ENCODE peak calls at places on chromosomes 13 and 19, in six cellular contexts. G is posterior cingulate gyrus; H is stomach; T is activated CD4-positive, alpha-beta T cell treated with anti-CD3 and anti-CD28 coated beads, Interleukin-2, amount 10 ng/mL, durations not matched to agents 7 days and 5 days; E is NCI-H2081; C is GDM1. J is an unnamed sample.

GRCh38 chr13:46126552-46127171 is 21.8 kb upstream of the CPB2 start:
- DNase-seq in G (peak), H (peak), T (peak), E (peak), C (peak), J (peak)

GRCh38 chr13:31045621-31046081 is 113.2 kb downstream of the TEX26 start:
- DNase-seq in G (no peak), H (peak), T (peak), E (no peak), C (peak), J (peak)

GRCh38 chr13:47085346-47085745 is 188.5 kb upstream of the HTR2A start:
- DNase-seq in G (no peak), H (no peak), T (no peak), E (no peak), C (no peak), J (no peak)

GRCh38 chr13:64083811-64084210 is 2668.2 kb upstream of the PCDH20 start:
- DNase-seq in G (no peak), H (no peak), T (no peak), E (no peak), C (no peak), J (no peak)

GRCh38 chr19:412356-413355 is 3.7 kb upstream of the C2CD4C start:
- DNase-seq in G (no peak), H (no peak), T (no peak), E (no peak), C (no peak), J (no peak)

GRCh38 chr13:42174344-42175162 is 97.4 kb upstream of the AKAP11 start:
- DNase-seq in G (no peak), H (no peak), T (no peak), E (no peak), C (no peak), J (no peak)

GRCh38 chr19:47229674-47230121 is 1.3 kb downstream of the BBC3 start:
- DNase-seq in G (no peak), H (no peak), T (peak), E (no peak), C (no peak), J (no peak)

GRCh38 chr19:7483720-7484201 is 5.1 kb downstream of the PEX11G start:
- DNase-seq in G (no peak), H (no peak), T (no peak), E (no peak), C (no peak), J (no peak)

GRCh38 chr13:113023694-113024430 is 54.8 kb downstream of the MCF2L start:
- DNase-seq in G (no peak), H (no peak), T (no peak), E (no peak), C (no peak), J (no peak)

GRCh38 chr19:13022111-13022858 is 27.0 kb downstream of the NFIX start:
- DNase-seq in G (no peak), H (no peak), T (no peak), E (no peak), C (no peak), J (no peak)

GRCh38 chr13:30486230-30487074 is 20.7 kb upstream of the HMGB1 start:
- DNase-seq in G (no peak), H (peak), T (no peak), E (no peak), C (no peak), J (no peak)

GRCh38 chr19:15297416-15298224 is 34.7 kb downstream of the BRD4 start:
- DNase-seq in G (no peak), H (no peak), T (peak), E (peak), C (no peak), J (no peak)

GRCh38 chr19:47145639-47146486 is 15.2 kb downstream of the SAE1 start:
- DNase-seq in G (no peak), H (no peak), T (peak), E (no peak), C (no peak), J (no peak)

GRCh38 chr13:102693781-102694180 is 1.1 kb downstream of the METTL21C start:
- DNase-seq in G (no peak), H (no peak), T (no peak), E (no peak), C (no peak), J (no peak)

GRCh38 chr13:111177081-111177711 is 62.1 kb downstream of the ARHGEF7 start:
- DNase-seq in G (peak), H (peak), T (peak), E (peak), C (no peak), J (no peak)

GRCh38 chr13:27302643-27303262 is 32.1 kb downstream of the RASL11A start:
- DNase-seq in G (no peak), H (no peak), T (no peak), E (no peak), C (no peak), J (no peak)